ENCODE peak calls at places on chromosomes 11 and 22, in seven cellular contexts. One of them, this sample, is unnamed.
A peak's percentile ranks its signal among the peaks of the same experiment; 100 is the strongest.

GRCh38 chr11:14223636-14224035 is 135.3 kb downstream of the RRAS2 start:
- DNase-seq in CD4-positive, CD25-positive, alpha-beta regulatory T cell: no peak
- DNase-seq in GM23338: no peak
- DNase-seq in iris pigment epithelial cell: no peak
- DNase-seq in GM04504: no peak
- DNase-seq in fibroblast of pulmonary artery: no peak
- DNase-seq in amniotic epithelial cell: no peak
- DNase-seq in this sample: no peak

GRCh38 chr11:120208012-120208441 is 2.8 kb upstream of the OAF start:
- DNase-seq in CD4-positive, CD25-positive, alpha-beta regulatory T cell: no peak
- DNase-seq in GM23338: no peak
- DNase-seq in iris pigment epithelial cell: peak; percentile 31
- DNase-seq in GM04504: no peak
- DNase-seq in fibroblast of pulmonary artery: peak; percentile 54
- DNase-seq in amniotic epithelial cell: peak; percentile 90
- DNase-seq in this sample: peak; percentile 99

GRCh38 chr22:48335442-48336139 is 1492.1 kb downstream of the BRD1 start:
- DNase-seq in CD4-positive, CD25-positive, alpha-beta regulatory T cell: no peak
- DNase-seq in GM23338: no peak
- DNase-seq in iris pigment epithelial cell: no peak
- DNase-seq in GM04504: peak; percentile 1
- DNase-seq in fibroblast of pulmonary artery: no peak
- DNase-seq in amniotic epithelial cell: no peak
- DNase-seq in this sample: no peak

GRCh38 chr11:36345084-36345511 is 49.0 kb downstream of the PRR5L start:
- DNase-seq in CD4-positive, CD25-positive, alpha-beta regulatory T cell: no peak
- DNase-seq in GM23338: no peak
- DNase-seq in iris pigment epithelial cell: no peak
- DNase-seq in GM04504: no peak
- DNase-seq in fibroblast of pulmonary artery: no peak
- DNase-seq in amniotic epithelial cell: no peak
- DNase-seq in this sample: no peak

GRCh38 chr22:25659413-25659812 is 82.6 kb upstream of the MYO18B start:
- DNase-seq in CD4-positive, CD25-positive, alpha-beta regulatory T cell: no peak
- DNase-seq in GM23338: no peak
- DNase-seq in iris pigment epithelial cell: no peak
- DNase-seq in GM04504: no peak
- DNase-seq in fibroblast of pulmonary artery: no peak
- DNase-seq in amniotic epithelial cell: no peak
- DNase-seq in this sample: no peak

GRCh38 chr22:47678667-47679287 is 916.3 kb downstream of the TBC1D22A start:
- DNase-seq in CD4-positive, CD25-positive, alpha-beta regulatory T cell: no peak
- DNase-seq in GM23338: peak; percentile 1
- DNase-seq in iris pigment epithelial cell: no peak
- DNase-seq in GM04504: no peak
- DNase-seq in fibroblast of pulmonary artery: no peak
- DNase-seq in amniotic epithelial cell: no peak
- DNase-seq in this sample: no peak

GRCh38 chr22:17269224-17269606 is 50.0 kb upstream of the ADA2 start:
- DNase-seq in CD4-positive, CD25-positive, alpha-beta regulatory T cell: no peak
- DNase-seq in GM23338: no peak
- DNase-seq in iris pigment epithelial cell: no peak
- DNase-seq in GM04504: no peak
- DNase-seq in fibroblast of pulmonary artery: no peak
- DNase-seq in amniotic epithelial cell: no peak
- DNase-seq in this sample: no peak

GRCh38 chr11:120431633-120432032 is 79.9 kb upstream of the GRIK4 start:
- DNase-seq in CD4-positive, CD25-positive, alpha-beta regulatory T cell: peak; percentile 24
- DNase-seq in GM23338: peak; percentile 67
- DNase-seq in iris pigment epithelial cell: peak; percentile 64
- DNase-seq in GM04504: no peak
- DNase-seq in fibroblast of pulmonary artery: peak; percentile 58
- DNase-seq in amniotic epithelial cell: peak; percentile 69
- DNase-seq in this sample: peak; percentile 27

GRCh38 chr11:127074151-127074761 is 73.7 kb upstream of the KIRREL3 start:
- DNase-seq in CD4-positive, CD25-positive, alpha-beta regulatory T cell: peak; percentile 2
- DNase-seq in GM23338: peak; percentile 50
- DNase-seq in iris pigment epithelial cell: no peak
- DNase-seq in GM04504: peak; percentile 70
- DNase-seq in fibroblast of pulmonary artery: peak; percentile 40
- DNase-seq in amniotic epithelial cell: no peak
- DNase-seq in this sample: peak; percentile 71

GRCh38 chr22:50544746-50545253 is 899 bp upstream of the KLHDC7B start:
- DNase-seq in CD4-positive, CD25-positive, alpha-beta regulatory T cell: peak; percentile 81
- DNase-seq in GM23338: no peak
- DNase-seq in iris pigment epithelial cell: no peak
- DNase-seq in GM04504: no peak
- DNase-seq in fibroblast of pulmonary artery: no peak
- DNase-seq in amniotic epithelial cell: peak; percentile 54
- DNase-seq in this sample: peak; percentile 42

GRCh38 chr11:280762-281485 is 2.7 kb downstream of the NLRP6 start:
- DNase-seq in CD4-positive, CD25-positive, alpha-beta regulatory T cell: peak; percentile 56
- DNase-seq in GM23338: peak; percentile 51
- DNase-seq in iris pigment epithelial cell: no peak
- DNase-seq in GM04504: no peak
- DNase-seq in fibroblast of pulmonary artery: no peak
- DNase-seq in amniotic epithelial cell: no peak
- DNase-seq in this sample: no peak

This sample was measured in NB4.